ENCODE peak calls at places on chromosomes 11 and 22, in seven cellular contexts. K is left lung, G is psoas muscle, P is cardiac fibroblast, Z is foreskin fibroblast, H is AG09309, T is fibroblast of lung. Y is an unnamed sample.

GRCh38 chr11:71251159-71251721 is 1.1 kb downstream of the SHANK2 start:
- DNase-seq in K (peak), G (no peak), P (peak), Z (peak), H (no peak), T (no peak), Y (no peak)

GRCh38 chr11:10742460-10743208 is 8.4 kb upstream of the CTR9 start:
- DNase-seq in K (no peak), G (no peak), P (peak), Z (peak), H (peak), T (peak), Y (peak)

GRCh38 chr11:100719809-100720221 is 32.7 kb downstream of the ARHGAP42 start:
- DNase-seq in K (no peak), G (peak), P (peak), Z (peak), H (peak), T (peak), Y (peak)

GRCh38 chr11:46063138-46063537 is 58.1 kb downstream of the PHF21A start:
- DNase-seq in K (no peak), G (no peak), P (no peak), Z (no peak), H (no peak), T (no peak), Y (no peak)

GRCh38 chr11:125384825-125385224 is 111.2 kb downstream of the FEZ1 start:
- DNase-seq in K (no peak), G (no peak), P (no peak), Z (no peak), H (no peak), T (no peak), Y (no peak)

GRCh38 chr11:74169736-74170458 is 905 bp downstream of the C2CD3 start:
- DNase-seq in K (no peak), G (no peak), P (no peak), Z (no peak), H (no peak), T (no peak), Y (no peak)

GRCh38 chr11:66183581-66184048 is 84.8 kb upstream of the RAB1B start:
- DNase-seq in K (no peak), G (no peak), P (peak), Z (no peak), H (no peak), T (no peak), Y (no peak)

GRCh38 chr11:100709233-100709999 is 22.3 kb downstream of the ARHGAP42 start:
- DNase-seq in K (no peak), G (no peak), P (peak), Z (peak), H (no peak), T (peak), Y (no peak)

GRCh38 chr22:44697423-44698179 is 4.4 kb upstream of the PRR5 start:
- DNase-seq in K (peak), G (peak), P (peak), Z (peak), H (no peak), T (peak), Y (peak)

GRCh38 chr11:129950319-129951034 is 52.2 kb downstream of the PRDM10 start:
- DNase-seq in K (no peak), G (peak), P (peak), Z (peak), H (no peak), T (peak), Y (no peak)

DNA sequence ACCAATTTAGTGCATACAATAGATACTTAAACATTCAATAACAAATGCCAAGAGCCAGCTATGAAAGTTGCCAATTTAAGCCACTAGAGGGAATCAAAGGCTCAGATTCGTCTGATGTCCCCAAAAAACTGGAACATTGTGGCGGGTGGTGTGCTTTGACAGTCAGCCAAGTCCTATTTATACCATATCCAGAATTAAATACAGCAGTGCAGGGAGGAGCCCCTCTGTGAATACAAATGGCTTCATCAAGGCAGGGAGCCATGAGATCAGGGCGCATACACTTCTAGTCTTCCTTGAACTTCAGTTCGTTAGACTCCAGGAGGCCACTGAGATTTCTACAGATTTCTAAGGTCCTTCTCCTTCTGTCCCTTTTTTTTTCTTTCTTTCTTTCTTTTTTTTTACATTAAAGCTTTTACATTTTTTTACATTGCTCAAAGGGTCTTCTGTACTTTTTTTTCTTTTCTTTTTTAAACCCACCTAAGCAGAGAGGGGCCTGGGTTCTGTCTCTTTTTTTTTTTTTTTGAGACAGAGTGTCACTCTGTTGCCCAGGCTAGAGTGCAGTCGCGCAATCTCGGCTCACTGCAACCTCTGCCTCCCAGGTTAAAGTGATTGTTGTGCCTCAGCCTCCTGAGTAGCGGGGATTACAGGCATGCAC is 41.5 kb upstream of the HSPA8 start:
- DNase-seq in K (no peak), G (peak), P (peak), Z (peak), H (peak), T (peak), Y (peak)
- H3K4me3 ChIP-seq in K (no peak), G (no peak), P (no peak), Z (no peak), H (no peak), T (no peak), Y (no peak)

DNA sequence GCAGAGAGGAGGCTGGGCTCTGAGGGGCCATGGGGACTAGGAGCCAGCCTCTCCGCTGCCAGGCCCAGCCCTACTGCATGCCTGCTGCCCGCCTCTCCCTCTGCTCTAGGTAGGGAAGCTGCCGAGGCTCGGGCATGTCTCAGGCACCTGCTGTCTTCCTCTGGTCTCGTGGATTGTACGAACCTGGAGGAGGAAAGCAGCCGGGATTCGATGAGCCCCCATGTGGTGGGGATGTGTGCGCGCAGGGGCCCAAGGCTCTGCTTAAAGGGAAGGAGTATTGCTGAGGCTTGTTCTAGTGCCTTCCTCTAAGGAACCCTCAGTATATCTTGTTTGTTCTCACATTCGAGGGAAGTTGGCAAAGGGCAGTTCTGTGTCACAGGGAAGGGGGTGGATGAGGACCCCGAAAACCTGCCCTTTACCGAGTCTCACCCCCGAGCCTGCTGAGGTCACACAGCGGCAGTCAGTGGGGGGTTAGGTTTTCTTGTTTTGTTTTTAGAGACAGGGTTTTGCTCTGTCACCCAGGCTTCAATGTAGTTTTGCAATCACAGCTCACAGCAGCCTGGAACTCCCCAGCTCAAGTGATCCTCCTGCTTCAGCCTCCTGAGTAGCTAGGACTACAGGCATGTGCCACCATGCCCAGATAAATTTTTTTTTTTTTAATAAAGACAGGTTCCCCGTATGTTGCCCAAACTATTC is 21.3 kb downstream of the DAGLA start:
- DNase-seq in K (no peak), G (no peak), P (no peak), Z (peak), H (no peak), T (no peak), Y (no peak)
- TF ChIP-seq CTCF in K (peak), G (peak), P (peak), Z (peak), H (peak), T (peak), Y (peak)

GRCh38 chr11:122883682-122883981 is 1.1 kb downstream of the JHY start:
- DNase-seq in K (no peak), G (no peak), P (no peak), Z (no peak), H (peak), T (no peak), Y (no peak)
- H3K4me3 ChIP-seq in K (peak), G (peak), P (peak), Z (peak), H (peak), T (peak), Y (peak)

GRCh38 chr22:24518228-24518627 is 23.1 kb downstream of the UPB1 start:
- DNase-seq in K (no peak), G (no peak), P (no peak), Z (no peak), H (no peak), T (no peak), Y (no peak)

GRCh38 chr22:24515025-24515338 is 19.9 kb downstream of the UPB1 start:
- DNase-seq in K (no peak), G (no peak), P (no peak), Z (no peak), H (no peak), T (no peak), Y (no peak)

GRCh38 chr22:24517446-24517845 is 22.3 kb downstream of the UPB1 start:
- DNase-seq in K (no peak), G (no peak), P (no peak), Z (no peak), H (no peak), T (no peak), Y (no peak)

GRCh38 chr22:24514241-24515024 is 19.3 kb downstream of the UPB1 start:
- DNase-seq in K (no peak), G (no peak), P (no peak), Z (no peak), H (no peak), T (no peak), Y (no peak)

DNA sequence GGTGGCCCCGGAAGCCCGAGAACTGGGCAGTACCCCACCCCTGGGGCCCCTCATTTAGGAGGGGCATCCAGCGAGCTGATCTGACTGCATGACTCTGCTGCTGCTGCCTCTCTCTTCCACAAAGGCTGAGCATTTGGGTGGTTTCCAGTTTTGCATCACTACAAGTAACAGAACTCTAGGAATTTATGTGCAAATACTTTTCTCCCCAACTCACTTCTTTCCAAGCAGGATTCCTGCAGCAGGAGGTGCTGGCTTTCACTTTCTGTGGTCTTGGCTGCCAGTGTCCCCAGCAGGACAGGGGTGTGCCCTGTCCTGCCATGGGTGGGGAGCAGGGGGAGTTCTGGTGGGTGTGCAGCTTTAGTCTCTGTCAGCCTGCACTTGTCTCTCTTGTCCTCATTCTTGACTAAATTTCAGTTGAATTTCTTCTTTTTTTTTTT is 21.2 kb downstream of the UPB1 start:
- DNase-seq in K (no peak), G (no peak), P (peak), Z (peak), H (peak), T (peak), Y (no peak)
- TF ChIP-seq CTCF in K (no peak), G (no peak), P (peak), Z (no peak), H (no peak), T (no peak), Y (no peak)

GRCh38 chr22:19766506-19767426 is 6.2 kb downstream of the TBX1 start:
- DNase-seq in K (peak), G (peak), P (peak), Z (peak), H (no peak), T (no peak), Y (no peak)
- H3K4me3 ChIP-seq in K (peak), G (peak), P (peak), Z (no peak), H (peak), T (no peak), Y (no peak)

DNA sequence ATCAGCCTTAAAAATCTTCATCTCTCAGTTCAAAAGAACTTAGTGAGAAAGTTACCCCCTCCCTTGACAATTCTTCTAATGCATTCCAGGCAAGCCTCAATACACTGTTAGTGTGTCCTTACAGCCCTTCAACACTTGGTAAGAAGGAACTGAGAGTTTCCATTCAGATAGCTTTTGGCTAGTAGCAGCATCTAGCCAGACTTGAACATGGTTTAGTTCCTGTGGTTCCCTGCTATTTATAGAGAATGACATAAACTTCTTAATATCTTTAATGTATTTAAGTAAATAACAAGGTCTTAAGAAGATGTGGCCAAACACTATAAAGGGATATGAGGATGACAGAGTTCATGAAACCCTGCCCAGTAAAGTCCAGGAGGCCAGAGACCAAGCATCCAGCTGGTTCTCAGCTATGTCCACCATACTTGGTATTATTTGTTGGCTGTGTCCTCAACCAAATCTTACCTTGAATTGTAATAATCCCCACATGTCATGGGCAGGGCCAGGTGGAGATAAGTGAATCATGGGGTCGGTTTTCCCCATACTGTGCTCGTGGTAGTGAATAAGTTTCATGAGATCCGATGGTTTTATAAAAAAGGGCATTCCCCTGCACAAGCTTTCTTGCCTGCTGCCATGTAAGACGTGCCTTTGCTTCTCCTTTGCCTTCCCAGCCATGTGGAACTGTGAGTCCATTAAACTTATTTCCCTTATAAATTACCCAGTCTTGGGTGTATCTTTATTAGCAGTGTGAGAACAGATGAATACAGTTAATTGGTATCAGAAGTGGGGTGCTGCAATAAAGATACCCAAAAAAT is 132.4 kb downstream of the LARGE1 start:
- DNase-seq in K (no peak), G (no peak), P (no peak), Z (no peak), H (no peak), T (no peak), Y (no peak)
- TF ChIP-seq CTCF in K (no peak), G (no peak), P (no peak), Z (no peak), H (no peak), T (no peak), Y (no peak)

DNA sequence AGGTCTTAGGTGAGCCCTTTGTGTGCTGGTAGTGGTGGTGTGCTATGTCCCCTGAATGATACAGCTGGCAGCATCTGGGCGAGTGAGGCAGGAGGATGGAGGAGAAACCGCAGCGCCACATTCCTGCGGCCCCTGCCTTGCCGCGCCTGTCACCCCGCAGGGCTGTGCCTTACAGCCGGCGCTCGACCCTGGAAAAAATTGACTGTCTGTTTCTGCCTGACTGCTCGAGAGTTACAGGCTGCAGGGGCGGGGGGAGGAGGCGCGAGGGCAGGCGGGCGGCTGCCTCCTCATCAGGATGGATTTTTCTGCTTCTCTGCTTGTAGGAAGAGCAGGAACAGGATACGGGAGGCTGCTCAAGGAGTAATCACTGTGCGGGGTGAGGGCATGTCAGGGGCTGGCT is 443.4 kb downstream of the MIAT start:
- DNase-seq in K (no peak), G (no peak), P (no peak), Z (peak), H (no peak), T (peak), Y (no peak)
- H3K4me3 ChIP-seq in K (no peak), G (no peak), P (no peak), Z (no peak), H (peak), T (no peak), Y (no peak)